ENCODE peak calls at places on chromosomes 7 and 10, in nine cellular contexts. R is adrenal gland, E is A549, N is lower leg skin, I is tibial nerve, B is MM.1S, Z is fibroblast of pulmonary artery, J is BJ, D is stomach. V is an unnamed sample.

GRCh38 chr10:111835562-111835961 is 348.0 kb downstream of the GPAM start:
- DNase-seq in R (no peak), E (no peak), N (no peak), I (peak), B (no peak), Z (no peak), J (no peak), D (no peak), V (peak)

GRCh38 chr7:142328006-142328405 is 70.1 kb upstream of the PRSS58 start:
- DNase-seq in R (no peak), E (no peak), N (no peak), I (no peak), B (no peak), Z (no peak), J (no peak), D (no peak), V (no peak)

GRCh38 chr7:23654508-23654907 is 25.5 kb upstream of the FAM221A start:
- DNase-seq in R (peak), E (peak), N (no peak), I (no peak), B (peak), Z (peak), J (no peak), D (peak), V (no peak)

GRCh38 chr10:54372164-54372563 is 428.9 kb downstream of the PCDH15 start:
- DNase-seq in R (no peak), E (no peak), N (no peak), I (no peak), B (no peak), Z (no peak), J (no peak), D (no peak), V (no peak)

GRCh38 chr10:107013258-107014001 is 151.1 kb downstream of the SORCS1 start:
- DNase-seq in R (no peak), E (no peak), N (no peak), I (no peak), B (no peak), Z (no peak), J (no peak), D (no peak), V (no peak)

GRCh38 chr10:103501186-103501585 is 7.7 kb downstream of the NEURL1 start:
- DNase-seq in R (no peak), E (no peak), N (no peak), I (no peak), B (no peak), Z (no peak), J (no peak), D (no peak), V (no peak)

GRCh38 chr7:28378574-28379149 is 33.7 kb upstream of the CREB5 start:
- DNase-seq in R (no peak), E (no peak), N (no peak), I (no peak), B (no peak), Z (no peak), J (no peak), D (no peak), V (no peak)

GRCh38 chr7:69799048-69799697 is 200.9 kb downstream of the AUTS2 start:
- DNase-seq in R (no peak), E (no peak), N (no peak), I (no peak), B (no peak), Z (no peak), J (no peak), D (no peak), V (no peak)

GRCh38 chr7:29809533-29810155 is 3.3 kb downstream of the WIPF3 start:
- DNase-seq in R (no peak), E (no peak), N (no peak), I (no peak), B (no peak), Z (no peak), J (no peak), D (no peak), V (no peak)

GRCh38 chr10:128130051-128130450 is 3.8 kb upstream of the MKI67 start:
- DNase-seq in R (no peak), E (no peak), N (no peak), I (no peak), B (no peak), Z (peak), J (no peak), D (no peak), V (no peak)

DNA sequence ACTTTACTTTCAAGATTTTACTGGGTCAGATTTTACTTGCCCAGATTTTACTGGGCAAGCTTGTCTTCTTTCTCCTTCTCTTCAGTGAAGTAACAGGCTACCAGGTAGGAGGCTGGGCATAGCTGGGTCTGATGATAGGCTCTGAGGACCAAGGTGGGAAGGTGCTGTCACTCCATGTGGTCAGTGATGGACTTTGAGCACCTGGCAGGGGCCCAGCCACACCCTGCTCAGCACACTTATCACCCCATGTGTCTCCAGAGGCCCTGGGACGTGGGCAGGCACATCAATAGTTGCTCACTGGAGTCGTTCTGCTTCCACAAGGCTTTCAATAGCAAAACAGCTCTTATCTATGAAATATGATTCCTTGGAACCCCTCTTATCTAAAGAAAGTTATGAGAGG is 70.5 kb upstream of the GPR26 start:
- DNase-seq in R (no peak), E (no peak), N (peak), I (no peak), B (no peak), Z (no peak), J (no peak), D (no peak), V (no peak)
- TF ChIP-seq CTCF in R (no peak), E (no peak), N (no peak), I (no peak), B (no peak), Z (no peak), J (no peak), D (no peak), V (no peak)

GRCh38 chr10:93501650-93502049 is 5.2 kb downstream of the CEP55 start:
- DNase-seq in R (no peak), E (no peak), N (no peak), I (no peak), B (no peak), Z (peak), J (no peak), D (no peak), V (no peak)
- H3K4me3 ChIP-seq in R (no peak), E (no peak), N (no peak), I (no peak), B (no peak), Z (no peak), J (no peak), D (no peak), V (no peak)

DNA sequence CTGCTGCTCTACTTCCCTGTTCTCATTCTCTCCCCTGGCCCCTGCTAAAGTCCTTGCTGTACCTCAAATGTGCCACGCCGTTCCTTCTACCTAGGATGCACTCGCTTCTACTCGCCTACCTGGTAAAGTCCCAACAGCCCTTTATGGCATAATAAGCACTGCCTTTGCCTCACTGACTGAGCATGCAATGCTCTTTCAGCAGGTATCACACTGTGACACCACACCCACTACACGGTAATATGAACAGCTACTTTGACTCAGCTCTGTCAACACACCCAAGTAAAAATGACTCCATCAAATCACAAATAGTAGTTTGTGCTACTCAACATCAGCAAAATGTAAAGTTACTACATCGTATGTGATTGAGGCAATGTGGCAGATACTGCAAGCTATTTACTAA is 37.6 kb downstream of the FAM204A start:
- DNase-seq in R (no peak), E (no peak), N (no peak), I (no peak), B (no peak), Z (no peak), J (no peak), D (no peak), V (no peak)
- TF ChIP-seq CTCF in R (no peak), E (no peak), N (no peak), I (no peak), B (no peak), Z (no peak), J (no peak), D (no peak), V (no peak)

DNA sequence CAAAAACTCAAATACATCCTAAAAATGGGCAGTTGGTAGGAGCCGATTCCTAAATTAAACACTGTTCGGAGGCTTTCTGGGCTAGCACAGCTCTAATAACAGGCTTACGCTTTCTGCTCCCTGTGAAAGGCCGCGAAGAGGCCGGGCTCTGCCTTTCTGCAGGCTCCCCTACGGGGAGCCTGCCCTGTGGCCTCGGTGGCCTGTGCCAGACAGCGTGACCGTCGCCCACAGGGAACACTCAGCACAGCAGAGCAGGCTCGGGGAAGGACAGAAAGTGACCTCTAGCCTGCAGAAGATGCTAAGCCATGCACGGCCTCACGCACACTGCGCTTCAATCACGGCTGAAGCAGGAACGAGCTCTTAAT is 64.2 kb downstream of the DIP2C start:
- DNase-seq in R (peak), E (no peak), N (no peak), I (no peak), B (no peak), Z (no peak), J (no peak), D (no peak), V (no peak)
- H3K4me3 ChIP-seq in R (no peak), E (no peak), N (no peak), I (no peak), B (no peak), Z (no peak), J (no peak), D (peak), V (peak)

DNA sequence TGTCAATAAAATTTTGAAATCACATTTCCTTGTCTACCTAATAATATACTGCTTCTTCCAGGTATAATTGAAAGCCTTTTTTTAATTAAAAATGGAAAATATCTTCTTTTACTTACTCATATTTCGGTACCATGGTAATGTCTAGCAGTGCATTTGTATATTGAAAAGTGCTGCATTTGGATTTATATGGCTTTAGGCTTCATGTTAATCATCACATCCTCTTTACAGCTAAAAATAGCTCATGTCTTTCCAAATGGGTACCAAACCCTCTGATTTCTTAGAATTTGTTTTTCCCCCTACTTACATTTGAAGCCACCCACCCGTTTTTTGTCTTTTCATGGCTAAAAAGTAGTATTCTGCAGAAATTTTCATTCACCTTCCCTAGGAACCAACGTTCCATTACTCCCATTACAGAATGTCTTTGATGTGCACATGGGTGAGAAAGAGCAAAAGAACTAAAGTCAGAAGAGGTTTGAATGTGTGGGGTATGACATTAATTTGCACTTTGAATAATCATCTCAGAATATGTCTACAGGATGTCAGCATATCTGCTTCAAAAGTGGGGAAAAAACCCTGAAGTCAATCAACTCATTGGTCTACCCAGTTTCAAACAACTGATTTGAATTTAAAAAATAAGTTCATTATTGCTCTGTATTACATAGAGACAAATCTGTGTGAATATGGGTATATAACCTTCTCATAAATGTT is 935.9 kb downstream of the GATA3 start:
- DNase-seq in R (no peak), E (no peak), N (no peak), I (no peak), B (no peak), Z (no peak), J (no peak), D (no peak), V (no peak)
- TF ChIP-seq CTCF in R (no peak), E (no peak), N (no peak), I (no peak), B (no peak), Z (no peak), J (no peak), D (no peak), V (no peak)

DNA sequence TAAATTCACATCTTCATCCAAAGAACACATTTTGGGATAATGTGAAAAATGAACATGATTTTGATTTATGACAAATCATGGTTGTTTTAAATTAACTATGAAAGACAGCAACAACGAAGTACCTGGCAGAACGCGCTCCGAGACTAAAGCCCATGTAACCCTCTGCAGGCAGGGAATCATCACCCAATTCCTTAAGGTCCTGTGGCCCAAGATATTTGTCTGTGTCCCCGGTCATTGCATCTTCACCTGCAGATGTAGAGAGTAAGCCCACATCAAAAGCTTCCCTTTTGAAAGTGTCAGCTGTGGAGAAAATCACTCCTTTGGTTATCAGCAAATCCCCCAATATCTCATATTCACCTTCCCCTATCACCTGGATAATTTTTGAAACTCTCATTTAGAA is 232.5 kb upstream of the CCDC6 start:
- DNase-seq in R (no peak), E (no peak), N (no peak), I (no peak), B (no peak), Z (no peak), J (no peak), D (no peak), V (no peak)
- H3K4me3 ChIP-seq in R (no peak), E (no peak), N (no peak), I (no peak), B (no peak), Z (no peak), J (no peak), D (no peak), V (no peak)

GRCh38 chr7:82172017-82172416 is 271.6 kb downstream of the CACNA2D1 start:
- DNase-seq in R (no peak), E (no peak), N (no peak), I (no peak), B (no peak), Z (no peak), J (no peak), D (no peak), V (no peak)
- TF ChIP-seq CTCF in R (no peak), E (peak), N (no peak), I (no peak), B (no peak), Z (no peak), J (no peak), D (no peak), V (no peak)

DNA sequence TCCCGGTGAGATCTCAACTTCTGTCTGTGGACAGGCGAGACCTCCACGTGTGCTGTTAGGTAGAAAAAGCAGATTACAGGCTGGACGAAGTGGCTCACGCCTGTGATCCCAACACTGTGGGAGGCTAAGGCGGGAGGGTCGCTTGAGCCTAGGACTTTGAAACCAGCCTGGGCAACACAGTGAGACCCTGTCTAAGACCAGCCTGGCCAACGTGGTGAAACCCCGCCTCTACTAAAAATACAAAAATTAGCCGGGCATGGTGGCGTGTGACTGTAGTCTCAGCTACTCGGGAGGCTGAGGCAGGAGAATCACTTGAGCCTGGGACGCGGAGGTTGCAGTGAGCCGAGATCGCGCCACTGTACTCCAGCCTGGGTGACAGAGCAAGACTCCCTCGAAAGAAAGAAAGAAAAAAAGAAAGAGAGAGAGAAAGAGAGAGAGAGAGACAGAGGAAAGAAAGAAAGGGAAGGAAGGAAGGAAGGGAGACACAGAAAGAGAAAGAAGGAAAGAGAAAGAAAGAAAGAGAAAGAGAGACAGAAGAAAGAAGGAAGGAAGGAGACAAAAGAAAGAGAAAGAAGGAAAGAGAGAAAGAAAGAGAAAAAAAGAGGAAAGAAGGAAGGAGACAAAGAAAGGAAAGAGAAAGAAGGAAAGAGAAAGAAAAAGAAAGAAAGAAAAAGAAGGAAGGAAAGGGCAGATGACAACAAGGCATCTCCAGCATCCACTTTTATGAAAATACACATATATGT is 29.6 kb upstream of the SUN1 start:
- DNase-seq in R (no peak), E (no peak), N (no peak), I (no peak), B (no peak), Z (no peak), J (no peak), D (no peak), V (no peak)
- H3K4me3 ChIP-seq in R (no peak), E (no peak), N (no peak), I (no peak), B (no peak), Z (no peak), J (no peak), D (peak), V (no peak)

DNA sequence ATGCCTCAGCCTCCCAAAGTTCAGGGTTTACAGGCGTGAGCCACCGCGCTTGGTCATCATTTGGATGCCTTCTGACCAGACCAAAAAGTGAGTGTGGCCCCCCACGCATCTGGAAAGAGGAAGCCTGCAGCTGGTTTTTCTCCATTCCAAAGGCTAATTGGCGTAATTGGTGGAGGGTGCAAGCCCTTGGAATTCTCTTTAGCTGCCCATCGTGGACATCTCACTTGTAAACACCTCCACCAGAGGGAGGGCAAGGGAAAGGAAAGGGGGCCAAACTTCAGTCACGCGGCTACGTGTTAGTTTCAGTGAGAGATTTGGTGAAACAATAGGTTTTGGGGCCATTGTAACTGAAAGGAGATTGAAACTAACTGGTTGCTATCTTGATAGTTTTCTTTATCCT is 4.1 kb upstream of the ARHGAP21 start:
- DNase-seq in R (no peak), E (peak), N (no peak), I (no peak), B (no peak), Z (peak), J (no peak), D (no peak), V (no peak)
- TF ChIP-seq CTCF in R (no peak), E (peak), N (no peak), I (no peak), B (no peak), Z (peak), J (peak), D (no peak), V (peak)

V was measured in astrocyte of the cerebellum.